ENCODE peak calls at places on chromosomes 13 and 19, in four cellular contexts. U, V, Z and A are unnamed samples.
A peak's percentile ranks its signal among the peaks of the same experiment; 100 is the strongest.

GRCh38 chr19:16404396-16404795 is 67.4 kb downstream of the EPS15L1 start:
- DNase-seq in Z (no peak), V (no peak), U (no peak), A (no peak)

GRCh38 chr19:46404039-46404883 is 9.1 kb downstream of the CCDC8 start:
- DNase-seq in V (peak; percentile 80), Z (peak; percentile 73), U (no peak), A (no peak)

GRCh38 chr19:40381321-40381720 is 8.7 kb downstream of the HIPK4 start:
- DNase-seq in U (no peak), Z (no peak), V (peak; percentile 29), A (no peak)

GRCh38 chr13:33927315-33927714 is 109.4 kb downstream of the RFC3 start:
- DNase-seq in U (no peak), V (no peak), Z (no peak), A (peak; percentile 19)

GRCh38 chr13:37715606-37716015 is 117.0 kb upstream of the POSTN start:
- DNase-seq in V (no peak), Z (no peak), U (no peak), A (no peak)

GRCh38 chr19:6532244-6532999 is 1.6 kb downstream of the TNFSF9 start:
- DNase-seq in Z (peak; percentile 29), U (no peak), V (no peak), A (no peak)

GRCh38 chr19:45115809-45116615 is 23.0 kb downstream of the PPP1R37 start:
- DNase-seq in U (no peak), V (no peak), Z (no peak), A (no peak)

GRCh38 chr13:46166947-46167610 is 14.9 kb downstream of the LCP1 start:
- DNase-seq in V (no peak), Z (no peak), U (no peak), A (no peak)

GRCh38 chr13:78102121-78102677 is 183.6 kb upstream of the EDNRB start:
- DNase-seq in V (no peak), U (peak; percentile 48), Z (no peak), A (peak; percentile 8)

GRCh38 chr13:67859904-67860303 is 629.8 kb upstream of the PCDH9 start:
- DNase-seq in U (no peak), V (no peak), Z (no peak), A (no peak)

GRCh38 chr19:19578241-19578640 is 40.2 kb downstream of the CILP2 start:
- DNase-seq in U (no peak), Z (no peak), V (no peak), A (no peak)

GRCh38 chr19:16764793-16765433 is 45.3 kb downstream of the NWD1 start:
- DNase-seq in U (no peak), V (no peak), Z (no peak), A (no peak)

GRCh38 chr13:62387642-62388041 is 972.0 kb upstream of the PCDH20 start:
- DNase-seq in U (no peak), V (no peak), Z (no peak), A (no peak)

GRCh38 chr19:55086730-55087541 is 11.3 kb downstream of the EPS8L1 start:
- DNase-seq in Z (peak; percentile 92), V (no peak), U (peak; percentile 80), A (peak; percentile 66)

GRCh38 chr19:7010722-7011593 is 10.3 kb downstream of the MBD3L2B start:
- DNase-seq in V (no peak), U (no peak), Z (no peak), A (no peak)

GRCh38 chr13:21670006-21670882 is 629 bp upstream of the FGF9 start:
- DNase-seq in U (no peak), V (peak; percentile 81), Z (peak; percentile 58), A (no peak)

DNA sequence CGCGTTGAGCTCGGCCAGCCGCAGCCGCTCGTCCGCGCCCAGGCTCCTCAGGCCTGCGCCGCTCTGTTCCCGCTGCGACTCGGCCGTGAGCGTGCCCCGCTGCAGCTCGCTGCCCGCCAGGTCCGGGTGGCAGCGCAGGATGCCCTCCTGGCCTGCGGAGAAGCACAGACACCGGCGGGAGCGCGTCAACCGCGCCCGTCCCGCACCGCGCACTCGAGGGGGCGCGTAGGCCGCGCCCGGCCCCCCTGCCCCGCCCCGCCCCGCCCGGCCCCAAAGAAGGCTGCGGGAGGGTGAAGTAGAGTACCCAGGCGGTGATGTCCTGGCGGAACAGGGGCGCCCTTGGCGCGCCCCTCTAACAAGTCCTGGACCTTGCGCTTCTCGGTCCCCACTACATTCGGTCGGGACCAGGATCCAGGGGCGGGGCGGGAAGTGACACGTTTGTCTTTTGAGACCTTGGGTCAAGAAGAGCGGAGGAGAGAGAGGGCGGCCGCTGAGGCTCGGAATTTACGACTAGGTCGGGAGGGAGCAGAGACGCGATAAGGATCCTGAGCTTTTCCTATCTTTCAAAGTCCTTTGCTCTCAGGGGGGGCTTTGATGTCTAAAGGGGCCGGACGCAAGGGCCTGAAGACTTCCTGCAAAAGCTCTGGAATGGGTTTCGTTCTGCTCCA is 9.3 kb upstream of the CDX2 start:
- DNase-seq in Z (no peak), U (no peak), V (peak; percentile 76), A (no peak)
- H3K27me3 ChIP-seq in Z (peaks cover 50% of the 10 kb centered on the region), U (peaks cover 98% of the 10 kb centered on the region), V (no peaks in the 10 kb centered on the region), A (peaks cover 71% of the 10 kb centered on the region)

DNA sequence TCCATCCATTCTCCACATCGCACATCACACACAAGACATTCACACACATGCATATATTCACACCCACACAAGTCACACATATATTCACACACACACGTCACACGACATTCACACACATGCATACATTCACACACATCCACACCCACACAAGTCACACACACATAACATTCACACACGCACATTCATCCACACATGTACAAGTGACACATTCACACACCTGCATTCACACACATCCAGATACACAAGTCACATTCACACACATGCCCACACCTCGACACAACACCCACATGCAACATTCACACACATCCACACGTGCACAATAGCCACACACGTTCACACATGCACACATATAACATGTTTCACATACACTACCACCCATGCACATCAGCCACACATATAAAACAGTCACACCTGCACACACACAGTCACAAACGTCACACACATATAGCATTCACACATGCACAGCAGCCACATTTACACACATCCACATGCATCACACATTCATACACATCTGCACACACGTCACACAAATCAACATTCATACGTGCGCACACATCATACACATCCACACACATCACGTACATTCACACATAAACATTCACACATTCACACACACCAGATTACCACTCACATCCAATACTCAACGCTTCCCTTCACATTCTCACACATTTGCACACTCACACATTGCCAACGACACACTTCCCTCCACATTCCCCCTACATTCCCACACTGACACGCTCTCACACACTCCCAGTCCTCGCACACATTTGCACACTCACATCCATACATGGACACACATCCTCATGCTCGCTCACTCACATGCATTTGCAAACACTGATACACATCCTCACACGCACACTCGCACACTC is 41.0 kb downstream of the ANKRD10 start:
- DNase-seq in Z (no peak), V (no peak), U (no peak), A (no peak)
- H3K4me3 ChIP-seq in Z (no peak overlapping the region), V (peak overlapping the region; percentile 35), U (no peak overlapping the region), A (peak overlapping the region; percentile 41)

GRCh38 chr19:13060964-13061927 is 41.4 kb downstream of the LYL1 start:
- DNase-seq in V (peak; percentile 82), U (peak; percentile 85), Z (peak; percentile 84), A (no peak)

GRCh38 chr19:13057744-13058143 is 44.9 kb downstream of the LYL1 start:
- DNase-seq in U (no peak), Z (no peak), V (no peak), A (no peak)

GRCh38 chr19:13062317-13062716 is 40.3 kb downstream of the LYL1 start:
- DNase-seq in V (no peak), Z (no peak), U (no peak), A (no peak)

GRCh38 chr19:13058951-13059660 is 43.6 kb downstream of the LYL1 start:
- DNase-seq in Z (no peak), V (no peak), U (no peak), A (no peak)

GRCh38 chr19:13060233-13060963 is 42.3 kb downstream of the LYL1 start:
- DNase-seq in U (no peak), V (no peak), Z (no peak), A (no peak)
- H3K27me3 ChIP-seq in U (no peaks in the 10 kb centered on the region), V (peaks cover 3% of the 10 kb centered on the region), Z (no peaks in the 10 kb centered on the region), A (no peaks in the 10 kb centered on the region)

GRCh38 chr13:94119360-94119936 is 360.0 kb downstream of the DCT start:
- DNase-seq in Z (peak; percentile 62), U (no peak), V (peak; percentile 12), A (no peak)
- H3K4me3 ChIP-seq in Z (no peak overlapping the region), U (no peak overlapping the region), V (no peak overlapping the region), A (no peak overlapping the region)

GRCh38 chr19:18322759-18323460 is at the start of gene LSM4:
- DNase-seq in U (peak; percentile 97), V (peak; percentile 98), Z (peak; percentile 98), A (peak; percentile 71)
- H3K27me3 ChIP-seq in U (no peaks in the 10 kb centered on the region), V (no peaks in the 10 kb centered on the region), Z (no peaks in the 10 kb centered on the region), A (no peaks in the 10 kb centered on the region)

GRCh38 chr13:23434431-23434830 is 929 bp upstream of the SACS start:
- DNase-seq in Z (no peak), U (no peak), V (no peak), A (no peak)

GRCh38 chr13:23433171-23434153 is at the start of gene SACS:
- DNase-seq in V (peak; percentile 46), U (no peak), Z (no peak), A (no peak)

GRCh38 chr13:23430664-23431063 is 2.8 kb downstream of the SACS start:
- DNase-seq in V (no peak), U (no peak), Z (no peak), A (no peak)

GRCh38 chr13:23436680-23437079 is 3.2 kb upstream of the SACS start:
- DNase-seq in U (no peak), V (no peak), Z (no peak), A (no peak)

GRCh38 chr13:23432589-23432988 is 913 bp downstream of the SACS start:
- DNase-seq in Z (no peak), U (no peak), V (no peak), A (no peak)
- H3K4me3 ChIP-seq in Z (no peak overlapping the region), U (no peak overlapping the region), V (no peak overlapping the region), A (peak overlapping the region; percentile 86)

GRCh38 chr13:27979001-27979643 is 9.4 kb downstream of the URAD start:
- DNase-seq in Z (no peak), V (no peak), U (no peak), A (no peak)

GRCh38 chr13:27981006-27981708 is 7.3 kb downstream of the URAD start:
- DNase-seq in Z (no peak), U (no peak), V (no peak), A (no peak)

GRCh38 chr13:27982361-27982760 is 6.1 kb downstream of the URAD start:
- DNase-seq in U (no peak), Z (no peak), V (no peak), A (no peak)

GRCh38 chr13:27979765-27980279 is 8.7 kb downstream of the URAD start:
- DNase-seq in V (no peak), U (no peak), Z (no peak), A (no peak)

DNA sequence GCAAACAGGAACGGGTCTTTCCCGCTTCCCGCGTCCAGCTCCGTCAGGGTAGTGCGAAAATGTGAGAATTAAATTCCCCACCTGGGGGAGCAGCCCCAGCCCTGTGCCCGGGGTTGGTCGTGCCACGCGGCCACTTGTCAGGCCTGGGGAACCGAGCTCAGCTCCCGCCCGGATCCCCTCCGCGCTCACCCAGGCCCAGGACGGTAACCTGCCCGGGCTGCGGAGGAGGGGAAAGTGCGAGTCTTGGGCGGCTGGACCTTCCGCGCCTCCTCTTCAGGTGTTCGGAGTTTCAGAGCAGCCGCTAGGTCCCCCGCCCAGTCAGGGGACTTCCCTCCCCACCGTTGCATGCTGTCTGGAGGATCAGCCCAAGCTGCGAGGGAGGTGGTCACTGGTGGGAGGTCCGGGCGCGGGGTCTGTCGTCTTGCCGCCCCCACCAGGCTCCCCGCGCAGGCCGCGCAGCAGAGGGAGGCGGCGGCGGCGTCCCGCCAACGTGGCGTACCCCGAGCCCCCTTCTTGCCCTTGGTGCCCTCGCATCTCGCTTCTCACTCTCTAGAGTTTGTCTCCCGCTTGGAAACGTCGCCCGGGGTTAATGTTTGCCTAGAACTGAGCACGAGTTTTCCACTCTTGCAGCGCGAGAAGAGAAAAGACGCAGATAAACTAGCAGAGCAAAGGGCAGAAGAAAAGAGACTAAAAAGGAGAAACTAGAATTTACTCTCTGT is 8.1 kb downstream of the URAD start:
- DNase-seq in U (no peak), Z (no peak), V (peak; percentile 70), A (no peak)
- H3K27me3 ChIP-seq in U (peaks cover 96% of the 10 kb centered on the region), Z (peaks cover 50% of the 10 kb centered on the region), V (no peaks in the 10 kb centered on the region), A (peaks cover 57% of the 10 kb centered on the region)